ENCODE peak calls at places on chromosomes 4 and X, in five cellular contexts. One of them, this sample, is unnamed.

GRCh38 chr4:169252339-169253086 is 18.2 kb downstream of the SH3RF1 start:
- DNase-seq in IMR-90: peak
- DNase-seq in cardiac fibroblast: peak
- DNase-seq in left lung: no peak
- DNase-seq in neural progenitor cell: no peak
- DNase-seq in this sample: no peak

GRCh38 chrX:38999967-39000745 is 198.9 kb downstream of the MID1IP1 start:
- DNase-seq in IMR-90: peak
- DNase-seq in cardiac fibroblast: no peak
- DNase-seq in left lung: no peak
- DNase-seq in neural progenitor cell: no peak
- DNase-seq in this sample: no peak

GRCh38 chrX:122113376-122113775 is 1066.0 kb downstream of the GLUD2 start:
- DNase-seq in IMR-90: no peak
- DNase-seq in cardiac fibroblast: no peak
- DNase-seq in left lung: no peak
- DNase-seq in neural progenitor cell: no peak
- DNase-seq in this sample: no peak

GRCh38 chrX:134603806-134604700 is 54.2 kb downstream of the PLAC1 start:
- DNase-seq in IMR-90: peak
- DNase-seq in cardiac fibroblast: peak
- DNase-seq in left lung: no peak
- DNase-seq in neural progenitor cell: no peak
- DNase-seq in this sample: peak

GRCh38 chrX:31199051-31199769 is 127.4 kb upstream of the FTHL17 start:
- DNase-seq in IMR-90: no peak
- DNase-seq in cardiac fibroblast: peak
- DNase-seq in left lung: no peak
- DNase-seq in neural progenitor cell: no peak
- DNase-seq in this sample: no peak

GRCh38 chr4:83629945-83630684 is 94.2 kb downstream of the GPAT3 start:
- DNase-seq in IMR-90: peak
- DNase-seq in cardiac fibroblast: peak
- DNase-seq in left lung: peak
- DNase-seq in neural progenitor cell: no peak
- DNase-seq in this sample: peak

GRCh38 chrX:12973561-12974216 is 1.2 kb upstream of the TMSB4X start:
- DNase-seq in IMR-90: no peak
- DNase-seq in cardiac fibroblast: no peak
- DNase-seq in left lung: no peak
- DNase-seq in neural progenitor cell: peak
- DNase-seq in this sample: no peak

GRCh38 chr4:25938251-25939186 is 24.5 kb downstream of the SMIM20 start:
- DNase-seq in IMR-90: peak
- DNase-seq in cardiac fibroblast: peak
- DNase-seq in left lung: no peak
- DNase-seq in neural progenitor cell: no peak
- DNase-seq in this sample: peak

GRCh38 chrX:11533211-11533651 is 132.5 kb downstream of the ARHGAP6 start:
- DNase-seq in IMR-90: peak
- DNase-seq in cardiac fibroblast: peak
- DNase-seq in left lung: no peak
- DNase-seq in neural progenitor cell: peak
- DNase-seq in this sample: peak

GRCh38 chrX:19912-20571 is 261.1 kb upstream of the PLCXD1 start:
- DNase-seq in IMR-90: no peak
- DNase-seq in cardiac fibroblast: peak
- DNase-seq in left lung: no peak
- DNase-seq in neural progenitor cell: peak
- DNase-seq in this sample: peak

GRCh38 chr4:110527156-110527555 is 51.2 kb downstream of the ENPEP start:
- DNase-seq in IMR-90: no peak
- DNase-seq in cardiac fibroblast: no peak
- DNase-seq in left lung: no peak
- DNase-seq in neural progenitor cell: no peak
- DNase-seq in this sample: no peak

GRCh38 chrX:75746891-75747639 is 38.0 kb downstream of the MAGEE2 start:
- DNase-seq in IMR-90: no peak
- DNase-seq in cardiac fibroblast: peak
- DNase-seq in left lung: no peak
- DNase-seq in neural progenitor cell: peak
- DNase-seq in this sample: peak

GRCh38 chr4:152316969-152317368 is 218.9 kb downstream of the FBXW7 start:
- DNase-seq in IMR-90: peak
- DNase-seq in cardiac fibroblast: peak
- DNase-seq in left lung: no peak
- DNase-seq in neural progenitor cell: no peak
- DNase-seq in this sample: no peak

GRCh38 chrX:139930923-139931645 is 1.8 kb downstream of the ATP11C start:
- DNase-seq in IMR-90: no peak
- DNase-seq in cardiac fibroblast: peak
- DNase-seq in left lung: peak
- DNase-seq in neural progenitor cell: peak
- DNase-seq in this sample: peak

DNA sequence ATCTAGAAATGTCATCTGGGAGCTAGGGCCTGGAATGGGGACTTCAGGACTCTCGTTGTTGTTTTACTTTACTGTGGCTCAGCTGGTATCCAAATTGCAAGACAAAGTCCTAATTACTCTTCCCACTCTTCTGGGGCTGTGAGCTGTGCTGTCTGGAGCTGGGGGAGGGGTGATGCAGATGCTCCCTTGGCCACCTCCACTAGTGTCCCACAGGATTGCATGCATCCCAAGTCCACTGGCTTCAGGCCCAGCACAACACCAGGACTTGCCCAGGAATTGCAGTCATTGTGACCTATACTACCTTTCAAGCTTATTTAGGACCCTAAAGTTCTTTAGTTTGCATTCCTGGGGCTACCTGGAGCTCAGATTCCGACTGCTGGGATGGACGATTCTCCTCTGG is 366.1 kb upstream of the FAM47C start:
- DNase-seq in IMR-90: no peak
- DNase-seq in cardiac fibroblast: no peak
- DNase-seq in left lung: no peak
- DNase-seq in neural progenitor cell: no peak
- DNase-seq in this sample: no peak
- H3K4me3 ChIP-seq in IMR-90: no peak
- H3K4me3 ChIP-seq in cardiac fibroblast: no peak
- H3K4me3 ChIP-seq in left lung: no peak
- H3K4me3 ChIP-seq in neural progenitor cell: no peak
- H3K4me3 ChIP-seq in this sample: no peak

GRCh38 chrX:77293331-77293995 is 153.7 kb upstream of the FGF16 start:
- DNase-seq in IMR-90: no peak
- DNase-seq in cardiac fibroblast: no peak
- DNase-seq in left lung: no peak
- DNase-seq in neural progenitor cell: no peak
- DNase-seq in this sample: no peak
- TF ChIP-seq CTCF in IMR-90: no peak
- TF ChIP-seq CTCF in cardiac fibroblast: no peak
- TF ChIP-seq CTCF in left lung: no peak
- TF ChIP-seq CTCF in neural progenitor cell: no peak
- TF ChIP-seq CTCF in this sample: no peak

DNA sequence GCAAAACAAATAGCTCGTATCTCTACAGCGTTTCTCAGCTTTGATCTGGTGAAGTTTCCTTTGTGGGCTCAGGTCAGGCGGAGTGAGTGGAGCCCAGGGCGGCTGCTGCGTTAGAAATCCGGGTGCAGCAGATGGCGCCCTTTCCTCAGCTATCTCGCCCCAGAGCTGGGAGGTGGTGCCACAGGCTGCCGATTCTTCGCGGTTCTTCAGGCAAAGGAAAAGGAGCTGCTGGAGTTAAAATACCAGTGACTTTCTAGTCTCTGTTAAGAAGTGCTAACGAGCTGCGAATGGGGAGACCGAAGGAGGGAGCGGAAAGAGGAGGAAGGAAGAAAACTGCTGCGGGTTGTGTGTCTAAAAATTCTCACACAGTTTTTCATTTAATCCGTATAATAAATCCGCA is 114.6 kb downstream of the CPE start:
- DNase-seq in IMR-90: peak
- DNase-seq in cardiac fibroblast: peak
- DNase-seq in left lung: peak
- DNase-seq in neural progenitor cell: peak
- DNase-seq in this sample: peak
- H3K4me3 ChIP-seq in IMR-90: no peak
- H3K4me3 ChIP-seq in cardiac fibroblast: no peak
- H3K4me3 ChIP-seq in left lung: no peak
- H3K4me3 ChIP-seq in neural progenitor cell: no peak
- H3K4me3 ChIP-seq in this sample: no peak

DNA sequence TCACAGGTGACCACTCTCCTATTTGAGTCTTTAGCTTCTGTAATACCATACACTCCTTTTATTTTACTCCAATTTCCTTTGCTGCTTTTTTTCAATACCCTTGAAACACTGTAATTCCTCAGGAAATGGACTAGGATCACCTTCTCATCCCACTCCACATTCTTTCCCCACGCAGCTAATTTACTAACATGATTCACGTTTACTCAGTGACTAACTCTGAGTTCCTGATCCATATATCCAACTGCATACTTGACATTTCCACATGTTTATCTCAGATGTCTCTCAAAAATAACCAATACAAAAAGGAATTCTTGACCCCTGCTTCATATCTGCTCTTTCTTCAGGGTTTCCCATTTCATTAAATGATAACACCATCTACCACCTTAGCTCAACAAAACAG is 19.9 kb downstream of the RPS6KA6 start:
- DNase-seq in IMR-90: peak
- DNase-seq in cardiac fibroblast: no peak
- DNase-seq in left lung: no peak
- DNase-seq in neural progenitor cell: no peak
- DNase-seq in this sample: peak
- TF ChIP-seq CTCF in IMR-90: no peak
- TF ChIP-seq CTCF in cardiac fibroblast: no peak
- TF ChIP-seq CTCF in left lung: no peak
- TF ChIP-seq CTCF in neural progenitor cell: no peak
- TF ChIP-seq CTCF in this sample: no peak

DNA sequence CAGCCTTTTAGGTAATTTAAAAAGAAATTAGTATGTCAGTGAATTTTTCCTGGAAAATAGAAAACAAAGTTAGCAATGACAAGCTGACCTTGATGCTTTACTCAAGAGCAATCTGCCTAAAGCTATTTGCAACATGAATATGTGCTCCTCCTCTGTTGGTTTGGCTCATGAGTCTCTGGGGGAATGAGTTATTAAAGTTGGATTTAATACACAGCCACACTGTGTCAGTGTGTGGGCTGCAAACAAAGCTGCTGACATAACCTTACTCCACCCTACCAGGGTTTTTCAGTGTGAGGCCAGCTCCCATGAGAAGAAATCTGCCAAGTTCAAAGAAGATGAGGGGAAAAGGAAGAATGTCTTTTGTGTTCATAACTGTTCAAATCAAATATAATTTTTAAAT is 280.5 kb downstream of the TLL1 start:
- DNase-seq in IMR-90: no peak
- DNase-seq in cardiac fibroblast: peak
- DNase-seq in left lung: no peak
- DNase-seq in neural progenitor cell: no peak
- DNase-seq in this sample: no peak
- H3K4me3 ChIP-seq in IMR-90: no peak
- H3K4me3 ChIP-seq in cardiac fibroblast: no peak
- H3K4me3 ChIP-seq in left lung: no peak
- H3K4me3 ChIP-seq in neural progenitor cell: no peak
- H3K4me3 ChIP-seq in this sample: no peak

DNA sequence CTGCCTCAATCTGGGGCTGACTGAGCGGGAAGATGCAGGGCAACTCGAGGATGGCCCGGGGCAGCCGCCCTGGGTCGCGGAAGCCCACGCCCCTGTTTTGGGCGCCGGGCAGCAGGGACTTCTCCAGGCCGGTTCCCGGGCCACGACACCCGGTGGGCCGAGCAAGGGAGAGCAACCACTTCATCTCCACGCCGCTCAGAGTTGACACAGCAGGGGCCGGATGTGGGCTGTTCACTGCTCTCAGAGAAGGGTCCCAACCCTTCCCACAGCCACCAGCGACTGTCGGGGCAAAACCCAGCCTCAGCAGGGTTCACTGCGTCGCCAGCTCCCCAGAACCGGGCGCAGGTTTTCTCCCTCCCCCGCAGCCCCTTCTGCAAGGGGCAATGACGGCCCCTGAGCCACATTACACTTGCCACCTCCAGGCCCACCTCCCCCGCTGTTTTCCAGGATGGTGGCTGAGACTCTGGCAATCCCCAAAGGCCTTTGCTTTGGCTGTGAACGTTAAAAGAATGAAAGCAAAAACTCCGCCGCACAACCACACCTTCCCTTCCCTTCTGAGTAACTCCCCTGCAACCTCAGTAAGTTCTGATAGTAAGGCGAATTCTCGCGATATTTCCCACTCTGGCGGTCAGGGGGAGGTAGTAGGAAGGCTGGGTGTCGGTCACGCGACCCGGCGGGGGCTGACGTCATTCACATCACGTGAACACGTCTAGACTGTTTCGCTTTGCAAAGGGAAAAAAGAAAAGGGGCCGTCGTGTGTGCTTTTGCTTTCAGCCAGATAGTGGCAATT is 718 bp upstream of the CAMK2D start:
- DNase-seq in IMR-90: peak
- DNase-seq in cardiac fibroblast: peak
- DNase-seq in left lung: peak
- DNase-seq in neural progenitor cell: peak
- DNase-seq in this sample: peak
- TF ChIP-seq CTCF in IMR-90: peak
- TF ChIP-seq CTCF in cardiac fibroblast: no peak
- TF ChIP-seq CTCF in left lung: no peak
- TF ChIP-seq CTCF in neural progenitor cell: no peak
- TF ChIP-seq CTCF in this sample: no peak

DNA sequence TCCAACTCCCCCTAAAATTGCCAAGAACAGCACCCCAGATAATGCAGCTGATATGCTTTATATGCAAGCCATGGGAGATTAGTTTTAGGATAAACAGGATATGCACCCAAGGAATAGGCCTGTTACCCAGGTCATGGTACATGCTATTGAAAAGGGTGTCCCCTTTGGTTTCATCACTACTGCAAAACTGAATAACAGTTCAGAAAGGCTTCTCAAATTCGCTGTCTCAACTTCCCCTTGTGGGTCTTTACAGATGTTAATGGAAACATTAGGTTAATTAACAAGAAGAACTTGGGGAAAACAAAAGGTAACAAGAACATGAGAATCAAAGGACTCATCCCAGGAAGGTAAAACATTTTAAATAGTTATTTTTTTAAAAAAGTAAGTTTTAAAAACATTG is 318.7 kb downstream of the PRR32 start:
- DNase-seq in IMR-90: no peak
- DNase-seq in cardiac fibroblast: no peak
- DNase-seq in left lung: no peak
- DNase-seq in neural progenitor cell: no peak
- DNase-seq in this sample: no peak
- H3K4me3 ChIP-seq in IMR-90: no peak
- H3K4me3 ChIP-seq in cardiac fibroblast: no peak
- H3K4me3 ChIP-seq in left lung: no peak
- H3K4me3 ChIP-seq in neural progenitor cell: no peak
- H3K4me3 ChIP-seq in this sample: no peak